ENCODE peak calls at places on chromosomes 7 and 10, in nine cellular contexts. One of them, this sample, is unnamed.

GRCh38 chr10:71836594-71836970 is 14.5 kb downstream of the PSAP start:
- DNase-seq in foreskin fibroblast: no peak
- DNase-seq in tibial nerve: no peak
- DNase-seq in suprapubic skin: peak; percentile 44
- DNase-seq in sigmoid colon: no peak
- DNase-seq in osteoblast: no peak
- DNase-seq in Peyer's patch: no peak
- DNase-seq in Panc1: no peak
- DNase-seq in astrocyte of the spinal cord: peak; percentile 62
- DNase-seq in this sample: peak; percentile 69

GRCh38 chr7:69922011-69922803 is 323.9 kb downstream of the AUTS2 start:
- DNase-seq in foreskin fibroblast: no peak
- DNase-seq in tibial nerve: no peak
- DNase-seq in suprapubic skin: no peak
- DNase-seq in sigmoid colon: no peak
- DNase-seq in osteoblast: no peak
- DNase-seq in Peyer's patch: no peak
- DNase-seq in Panc1: no peak
- DNase-seq in astrocyte of the spinal cord: no peak
- DNase-seq in this sample: no peak

GRCh38 chr10:9262770-9263169 is 1208.3 kb downstream of the GATA3 start:
- DNase-seq in foreskin fibroblast: no peak
- DNase-seq in tibial nerve: no peak
- DNase-seq in suprapubic skin: no peak
- DNase-seq in sigmoid colon: no peak
- DNase-seq in osteoblast: no peak
- DNase-seq in Peyer's patch: no peak
- DNase-seq in Panc1: no peak
- DNase-seq in astrocyte of the spinal cord: no peak
- DNase-seq in this sample: no peak

GRCh38 chr10:123021517-123021916 is 12.7 kb downstream of the ACADSB start:
- DNase-seq in foreskin fibroblast: no peak
- DNase-seq in tibial nerve: no peak
- DNase-seq in suprapubic skin: no peak
- DNase-seq in sigmoid colon: no peak
- DNase-seq in osteoblast: no peak
- DNase-seq in Peyer's patch: no peak
- DNase-seq in Panc1: no peak
- DNase-seq in astrocyte of the spinal cord: peak; percentile 14
- DNase-seq in this sample: peak; percentile 33

GRCh38 chr7:157017639-157018327 is 7.3 kb upstream of the MNX1 start:
- DNase-seq in foreskin fibroblast: no peak
- DNase-seq in tibial nerve: no peak
- DNase-seq in suprapubic skin: peak; percentile 49
- DNase-seq in sigmoid colon: no peak
- DNase-seq in osteoblast: peak; percentile 65
- DNase-seq in Peyer's patch: no peak
- DNase-seq in Panc1: no peak
- DNase-seq in astrocyte of the spinal cord: no peak
- DNase-seq in this sample: no peak

GRCh38 chr10:132626019-132626760 is 88.6 kb downstream of the INPP5A start:
- DNase-seq in foreskin fibroblast: no peak
- DNase-seq in tibial nerve: no peak
- DNase-seq in suprapubic skin: peak; percentile 48
- DNase-seq in sigmoid colon: peak; percentile 62
- DNase-seq in osteoblast: peak; percentile 41
- DNase-seq in Peyer's patch: no peak
- DNase-seq in Panc1: no peak
- DNase-seq in astrocyte of the spinal cord: no peak
- DNase-seq in this sample: no peak

GRCh38 chr10:70773461-70773860 is 11.7 kb downstream of the TBATA start:
- DNase-seq in foreskin fibroblast: no peak
- DNase-seq in tibial nerve: no peak
- DNase-seq in suprapubic skin: no peak
- DNase-seq in sigmoid colon: no peak
- DNase-seq in osteoblast: no peak
- DNase-seq in Peyer's patch: no peak
- DNase-seq in Panc1: no peak
- DNase-seq in astrocyte of the spinal cord: no peak
- DNase-seq in this sample: no peak

GRCh38 chr7:105206985-105207384 is 181.7 kb downstream of the SRPK2 start:
- DNase-seq in foreskin fibroblast: no peak
- DNase-seq in tibial nerve: no peak
- DNase-seq in suprapubic skin: no peak
- DNase-seq in sigmoid colon: no peak
- DNase-seq in osteoblast: no peak
- DNase-seq in Peyer's patch: no peak
- DNase-seq in Panc1: no peak
- DNase-seq in astrocyte of the spinal cord: no peak
- DNase-seq in this sample: no peak

GRCh38 chr10:47033081-47033480 is 121.9 kb downstream of the PTPN20 start:
- DNase-seq in foreskin fibroblast: no peak
- DNase-seq in tibial nerve: no peak
- DNase-seq in suprapubic skin: peak; percentile 9
- DNase-seq in sigmoid colon: peak; percentile 39
- DNase-seq in osteoblast: no peak
- DNase-seq in Peyer's patch: no peak
- DNase-seq in Panc1: no peak
- DNase-seq in astrocyte of the spinal cord: no peak
- DNase-seq in this sample: no peak

GRCh38 chr7:155466814-155467675 is 9.1 kb downstream of the EN2 start:
- DNase-seq in foreskin fibroblast: no peak
- DNase-seq in tibial nerve: no peak
- DNase-seq in suprapubic skin: no peak
- DNase-seq in sigmoid colon: no peak
- DNase-seq in osteoblast: peak; percentile 83
- DNase-seq in Peyer's patch: no peak
- DNase-seq in Panc1: no peak
- DNase-seq in astrocyte of the spinal cord: peak; percentile 26
- DNase-seq in this sample: no peak

GRCh38 chr7:28889290-28889689 is 68.8 kb downstream of the TRIL start:
- DNase-seq in foreskin fibroblast: no peak
- DNase-seq in tibial nerve: no peak
- DNase-seq in suprapubic skin: no peak
- DNase-seq in sigmoid colon: no peak
- DNase-seq in osteoblast: peak; percentile 10
- DNase-seq in Peyer's patch: no peak
- DNase-seq in Panc1: no peak
- DNase-seq in astrocyte of the spinal cord: no peak
- DNase-seq in this sample: no peak

GRCh38 chr10:31618541-31619291 is 299.7 kb downstream of the ZEB1 start:
- DNase-seq in foreskin fibroblast: peak; percentile 72
- DNase-seq in tibial nerve: peak; percentile 57
- DNase-seq in suprapubic skin: no peak
- DNase-seq in sigmoid colon: peak; percentile 78
- DNase-seq in osteoblast: peak; percentile 87
- DNase-seq in Peyer's patch: no peak
- DNase-seq in Panc1: no peak
- DNase-seq in astrocyte of the spinal cord: peak; percentile 76
- DNase-seq in this sample: peak; percentile 78

GRCh38 chr7:130667593-130668257 is 823 bp downstream of the COPG2 start:
- DNase-seq in foreskin fibroblast: no peak
- DNase-seq in tibial nerve: peak; percentile 16
- DNase-seq in suprapubic skin: peak; percentile 71
- DNase-seq in sigmoid colon: no peak
- DNase-seq in osteoblast: peak; percentile 68
- DNase-seq in Peyer's patch: no peak
- DNase-seq in Panc1: no peak
- DNase-seq in astrocyte of the spinal cord: peak; percentile 13
- DNase-seq in this sample: peak; percentile 5

GRCh38 chr10:62083868-62084267 is 182.4 kb downstream of the ARID5B start:
- DNase-seq in foreskin fibroblast: peak; percentile 42
- DNase-seq in tibial nerve: no peak
- DNase-seq in suprapubic skin: no peak
- DNase-seq in sigmoid colon: peak; percentile 84
- DNase-seq in osteoblast: peak; percentile 81
- DNase-seq in Peyer's patch: no peak
- DNase-seq in Panc1: no peak
- DNase-seq in astrocyte of the spinal cord: peak; percentile 80
- DNase-seq in this sample: peak; percentile 95

GRCh38 chr7:120805636-120806388 is 52.1 kb downstream of the TSPAN12 start:
- DNase-seq in foreskin fibroblast: peak; percentile 20
- DNase-seq in tibial nerve: peak; percentile 69
- DNase-seq in suprapubic skin: no peak
- DNase-seq in sigmoid colon: no peak
- DNase-seq in osteoblast: no peak
- DNase-seq in Peyer's patch: peak; percentile 26
- DNase-seq in Panc1: peak; percentile 17
- DNase-seq in astrocyte of the spinal cord: peak; percentile 59
- DNase-seq in this sample: peak; percentile 75

GRCh38 chr7:79781716-79782115 is 328.2 kb upstream of the MAGI2 start:
- DNase-seq in foreskin fibroblast: no peak
- DNase-seq in tibial nerve: no peak
- DNase-seq in suprapubic skin: no peak
- DNase-seq in sigmoid colon: no peak
- DNase-seq in osteoblast: no peak
- DNase-seq in Peyer's patch: no peak
- DNase-seq in Panc1: no peak
- DNase-seq in astrocyte of the spinal cord: no peak
- DNase-seq in this sample: peak; percentile 56

GRCh38 chr7:114554781-114555537 is 140.3 kb downstream of the FOXP2 start:
- DNase-seq in foreskin fibroblast: no peak
- DNase-seq in tibial nerve: no peak
- DNase-seq in suprapubic skin: no peak
- DNase-seq in sigmoid colon: no peak
- DNase-seq in osteoblast: no peak
- DNase-seq in Peyer's patch: no peak
- DNase-seq in Panc1: no peak
- DNase-seq in astrocyte of the spinal cord: peak; percentile 29
- DNase-seq in this sample: peak; percentile 63

GRCh38 chr7:1914743-1915142 is 244.7 kb downstream of the ELFN1 start:
- DNase-seq in foreskin fibroblast: no peak
- DNase-seq in tibial nerve: no peak
- DNase-seq in suprapubic skin: no peak
- DNase-seq in sigmoid colon: no peak
- DNase-seq in osteoblast: no peak
- DNase-seq in Peyer's patch: no peak
- DNase-seq in Panc1: no peak
- DNase-seq in astrocyte of the spinal cord: no peak
- DNase-seq in this sample: no peak

GRCh38 chr10:77637474-77637985 is at the start of gene KCNMA1:
- DNase-seq in foreskin fibroblast: peak; percentile 48
- DNase-seq in tibial nerve: no peak
- DNase-seq in suprapubic skin: no peak
- DNase-seq in sigmoid colon: peak; percentile 83
- DNase-seq in osteoblast: peak; percentile 96
- DNase-seq in Peyer's patch: no peak
- DNase-seq in Panc1: no peak
- DNase-seq in astrocyte of the spinal cord: peak; percentile 51
- DNase-seq in this sample: no peak
- TF ChIP-seq CTCF in foreskin fibroblast: no peak
- TF ChIP-seq CTCF in tibial nerve: no peak
- TF ChIP-seq CTCF in suprapubic skin: no peak
- TF ChIP-seq CTCF in sigmoid colon: no peak
- TF ChIP-seq CTCF in osteoblast: no peak
- TF ChIP-seq CTCF in Peyer's patch: no peak
- TF ChIP-seq CTCF in Panc1: peak; percentile 25
- TF ChIP-seq CTCF in astrocyte of the spinal cord: no peak
- TF ChIP-seq CTCF in this sample: no peak

DNA sequence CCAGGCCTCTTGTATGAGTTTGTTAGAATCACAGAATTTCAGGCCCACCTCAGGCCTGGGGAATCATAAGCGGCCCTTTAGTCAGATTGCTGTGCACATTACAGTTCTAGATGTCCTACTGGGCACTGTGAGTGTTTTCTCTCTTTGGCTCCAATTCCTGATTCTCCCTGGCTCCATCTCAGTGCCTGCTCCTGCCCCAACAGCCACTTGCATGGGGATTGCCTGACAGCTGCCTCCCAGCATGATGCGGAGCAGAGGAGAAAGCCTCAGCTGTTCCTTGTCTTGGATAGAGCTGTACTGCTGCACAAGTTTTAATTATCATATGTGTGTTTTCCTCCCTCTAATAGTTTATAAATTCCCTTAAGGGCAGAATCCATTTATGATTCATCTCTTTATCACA is 285.7 kb upstream of the COBL start:
- DNase-seq in foreskin fibroblast: no peak
- DNase-seq in tibial nerve: no peak
- DNase-seq in suprapubic skin: no peak
- DNase-seq in sigmoid colon: no peak
- DNase-seq in osteoblast: no peak
- DNase-seq in Peyer's patch: no peak
- DNase-seq in Panc1: no peak
- DNase-seq in astrocyte of the spinal cord: no peak
- DNase-seq in this sample: no peak
- TF ChIP-seq CTCF in foreskin fibroblast: no peak
- TF ChIP-seq CTCF in tibial nerve: no peak
- TF ChIP-seq CTCF in suprapubic skin: no peak
- TF ChIP-seq CTCF in sigmoid colon: no peak
- TF ChIP-seq CTCF in osteoblast: no peak
- TF ChIP-seq CTCF in Peyer's patch: no peak
- TF ChIP-seq CTCF in Panc1: no peak
- TF ChIP-seq CTCF in astrocyte of the spinal cord: no peak
- TF ChIP-seq CTCF in this sample: no peak

DNA sequence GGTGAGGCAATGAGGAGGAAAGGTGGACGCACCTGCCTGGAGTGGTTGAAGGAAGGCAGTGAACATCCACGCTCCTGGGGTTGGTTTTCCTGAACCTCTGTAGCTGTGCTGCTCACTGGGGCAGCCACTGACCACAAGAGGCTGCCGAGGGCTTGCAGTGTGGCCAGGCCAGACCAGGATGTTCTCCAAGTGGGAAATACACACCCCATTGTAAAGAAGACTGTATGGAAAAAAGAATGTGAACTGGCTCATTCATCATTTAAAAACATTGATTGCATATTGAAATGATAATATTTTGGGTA is 107.6 kb downstream of the SNX10 start:
- DNase-seq in foreskin fibroblast: peak; percentile 14
- DNase-seq in tibial nerve: no peak
- DNase-seq in suprapubic skin: no peak
- DNase-seq in sigmoid colon: no peak
- DNase-seq in osteoblast: peak; percentile 91
- DNase-seq in Peyer's patch: no peak
- DNase-seq in Panc1: no peak
- DNase-seq in astrocyte of the spinal cord: peak; percentile 33
- DNase-seq in this sample: no peak
- TF ChIP-seq CTCF in foreskin fibroblast: peak; percentile 9
- TF ChIP-seq CTCF in tibial nerve: no peak
- TF ChIP-seq CTCF in suprapubic skin: no peak
- TF ChIP-seq CTCF in sigmoid colon: no peak
- TF ChIP-seq CTCF in osteoblast: peak; percentile 9
- TF ChIP-seq CTCF in Peyer's patch: no peak
- TF ChIP-seq CTCF in Panc1: peak; percentile 79
- TF ChIP-seq CTCF in astrocyte of the spinal cord: peak; percentile 32
- TF ChIP-seq CTCF in this sample: peak; percentile 13

GRCh38 chr10:119153041-119153440 is 12.5 kb downstream of the SFXN4 start:
- DNase-seq in foreskin fibroblast: no peak
- DNase-seq in tibial nerve: no peak
- DNase-seq in suprapubic skin: no peak
- DNase-seq in sigmoid colon: peak; percentile 29
- DNase-seq in osteoblast: no peak
- DNase-seq in Peyer's patch: no peak
- DNase-seq in Panc1: no peak
- DNase-seq in astrocyte of the spinal cord: no peak
- DNase-seq in this sample: no peak

GRCh38 chr10:119149157-119149556 is 16.4 kb downstream of the SFXN4 start:
- DNase-seq in foreskin fibroblast: no peak
- DNase-seq in tibial nerve: no peak
- DNase-seq in suprapubic skin: no peak
- DNase-seq in sigmoid colon: peak; percentile 14
- DNase-seq in osteoblast: no peak
- DNase-seq in Peyer's patch: no peak
- DNase-seq in Panc1: no peak
- DNase-seq in astrocyte of the spinal cord: no peak
- DNase-seq in this sample: no peak

GRCh38 chr10:119153661-119154060 is 11.9 kb downstream of the SFXN4 start:
- DNase-seq in foreskin fibroblast: no peak
- DNase-seq in tibial nerve: no peak
- DNase-seq in suprapubic skin: no peak
- DNase-seq in sigmoid colon: peak; percentile 45
- DNase-seq in osteoblast: no peak
- DNase-seq in Peyer's patch: no peak
- DNase-seq in Panc1: no peak
- DNase-seq in astrocyte of the spinal cord: no peak
- DNase-seq in this sample: no peak

GRCh38 chr10:119149723-119150122 is 15.8 kb downstream of the SFXN4 start:
- DNase-seq in foreskin fibroblast: no peak
- DNase-seq in tibial nerve: no peak
- DNase-seq in suprapubic skin: no peak
- DNase-seq in sigmoid colon: peak; percentile 40
- DNase-seq in osteoblast: peak; percentile 1
- DNase-seq in Peyer's patch: no peak
- DNase-seq in Panc1: no peak
- DNase-seq in astrocyte of the spinal cord: no peak
- DNase-seq in this sample: no peak
- TF ChIP-seq CTCF in foreskin fibroblast: no peak
- TF ChIP-seq CTCF in tibial nerve: no peak
- TF ChIP-seq CTCF in suprapubic skin: no peak
- TF ChIP-seq CTCF in sigmoid colon: no peak
- TF ChIP-seq CTCF in osteoblast: no peak
- TF ChIP-seq CTCF in Peyer's patch: no peak
- TF ChIP-seq CTCF in Panc1: no peak
- TF ChIP-seq CTCF in astrocyte of the spinal cord: peak; percentile 25
- TF ChIP-seq CTCF in this sample: no peak